ENCODE peak calls at places on chromosomes 1 and 21, in four cellular contexts. Z, K, F and U are unnamed samples.
A peak's percentile ranks its signal among the peaks of the same experiment; 100 is the strongest.

GRCh38 chr1:208682664-208683013 is 438.5 kb upstream of the PLXNA2 start:
- DNase-seq in Z (no peak), K (no peak), F (no peak), U (no peak)

GRCh38 chr1:78950801-78951200 is 55.7 kb downstream of the ADGRL4 start:
- DNase-seq in Z (no peak), K (no peak), F (peak; percentile 6), U (peak; percentile 2)

GRCh38 chr1:155049651-155050559 is 1.2 kb upstream of the ADAM15 start:
- DNase-seq in Z (no peak), K (no peak), F (peak; percentile 69), U (no peak)

GRCh38 chr1:19113362-19114092 is 96.5 kb downstream of the UBR4 start:
- DNase-seq in Z (peak; percentile 10), K (peak; percentile 34), F (peak; percentile 18), U (peak; percentile 86)

GRCh38 chr21:39386194-39386593 is 37.3 kb upstream of the HMGN1 start:
- DNase-seq in Z (no peak), K (peak; percentile 38), F (no peak), U (no peak)

GRCh38 chr21:18373631-18374030 is 30.0 kb downstream of the TMPRSS15 start:
- DNase-seq in Z (no peak), K (no peak), F (no peak), U (no peak)

GRCh38 chr1:173190101-173190895 is 16.8 kb downstream of the TNFSF4 start:
- DNase-seq in Z (no peak), K (no peak), F (peak; percentile 62), U (no peak)

GRCh38 chr1:9093096-9093495 is 23.7 kb upstream of the SLC2A5 start:
- DNase-seq in Z (no peak), K (no peak), F (no peak), U (no peak)

GRCh38 chr1:82848043-82848442 is 1047.3 kb downstream of the ADGRL2 start:
- DNase-seq in Z (peak; percentile 3), K (no peak), F (no peak), U (no peak)

GRCh38 chr1:89125571-89126233 is at the start of gene GBP2:
- DNase-seq in Z (no peak), K (no peak), F (peak; percentile 85), U (peak; percentile 19)

GRCh38 chr21:26028183-26028582 is 142.4 kb downstream of the APP start:
- DNase-seq in Z (no peak), K (no peak), F (no peak), U (no peak)

GRCh38 chr21:21200103-21200938 is 202.1 kb downstream of the NCAM2 start:
- DNase-seq in Z (no peak), K (no peak), F (peak; percentile 99), U (peak; percentile 68)

GRCh38 chr1:162663589-162664030 is 31.3 kb downstream of the DDR2 start:
- DNase-seq in Z (no peak), K (no peak), F (peak; percentile 70), U (peak; percentile 65)

GRCh38 chr1:6753320-6754140 is 31.7 kb upstream of the CAMTA1 start:
- DNase-seq in Z (no peak), K (no peak), F (peak; percentile 35), U (no peak)

GRCh38 chr1:243980071-243980470 is 71.0 kb upstream of the ZBTB18 start:
- DNase-seq in Z (no peak), K (no peak), F (no peak), U (no peak)
- H2BK15ac ChIP-seq in Z (no peak overlapping the region), K (no peak overlapping the region), F (no peak overlapping the region), U (no peak overlapping the region)

DNA sequence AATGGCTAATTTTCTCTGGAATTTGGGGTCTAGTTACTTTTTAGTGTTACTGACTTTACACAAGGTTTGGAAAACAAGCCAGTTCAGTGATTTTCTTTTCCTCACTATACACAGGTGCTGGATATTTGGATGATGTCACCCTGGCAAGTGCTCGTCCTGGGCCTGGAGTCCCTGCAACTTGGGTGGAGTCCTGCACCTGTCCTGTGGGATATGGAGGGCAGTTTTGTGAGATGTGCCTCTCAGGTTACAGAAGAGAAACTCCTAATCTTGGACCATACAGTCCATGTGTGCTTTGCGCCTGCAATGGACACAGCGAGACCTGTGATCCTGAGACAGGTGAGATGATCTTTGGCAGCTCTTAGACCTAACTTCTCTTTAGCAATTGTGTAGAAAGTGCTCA is 64.5 kb upstream of the LAMC2 start:
- DNase-seq in Z (no peak), K (no peak), F (no peak), U (no peak)
- H3K4me2 ChIP-seq in Z (no peak overlapping the region), K (no peak overlapping the region), F (no peak overlapping the region), U (no peak overlapping the region)

GRCh38 chr21:43864806-43865470 is at the start of gene AGPAT3:
- DNase-seq in Z (no peak), K (no peak), F (no peak), U (no peak)
- H4K5ac ChIP-seq in Z (no peak within 1 kb of the TSS), K (no peak within 1 kb of the TSS), F (peak within 1 kb of the TSS; percentile 80), U (no peak within 1 kb of the TSS)

GRCh38 chr1:109252167-109252892 is 3.0 kb downstream of the CELSR2 start:
- DNase-seq in Z (no peak), K (no peak), F (no peak), U (no peak)
- H2BK15ac ChIP-seq in Z (peak overlapping the region; percentile 72), K (no peak overlapping the region), F (no peak overlapping the region), U (no peak overlapping the region)